ENCODE peak calls at places on chromosomes 11 and 22, in five cellular contexts. E is SW480; S is stimulated activated naive CD8-positive, alpha-beta T cell treated with anti-CD3 and anti-CD28 coated beads, Interleukin-15, Interleukin-2, amounts not matched to agents 100 U/mL and 50 U/mL, for 24 hours; L is KBM-7; A is stimulated activated CD4-positive, alpha-beta T cell treated with anti-CD3 and anti-CD28 coated beads, TNF-alpha, amount 100 ng/mL, for 1 hour. X is an unnamed sample.

GRCh38 chr22:22245935-22246525 is 1.4 kb downstream of the VPREB1 start:
- DNase-seq in E (peak), S (no peak), L (no peak), A (no peak), X (no peak)

GRCh38 chr11:113528982-113529381 is 53.8 kb upstream of the DRD2 start:
- DNase-seq in E (peak), S (no peak), L (no peak), A (no peak), X (no peak)

GRCh38 chr22:18968011-18968749 is 32.1 kb upstream of the PRODH start:
- DNase-seq in E (no peak), S (peak), L (no peak), A (no peak), X (no peak)

GRCh38 chr11:33366918-33367317 is 109.7 kb downstream of the HIPK3 start:
- DNase-seq in E (no peak), S (no peak), L (no peak), A (no peak), X (no peak)

GRCh38 chr11:83070878-83071640 is 638 bp downstream of the RAB30 start:
- DNase-seq in E (no peak), S (peak), L (peak), A (no peak), X (no peak)

GRCh38 chr22:49534386-49534785 is 293.3 kb downstream of the BRD1 start:
- DNase-seq in E (no peak), S (no peak), L (no peak), A (no peak), X (no peak)

GRCh38 chr22:27624042-27624441 is 177.5 kb downstream of the MN1 start:
- DNase-seq in E (no peak), S (no peak), L (no peak), A (no peak), X (no peak)

GRCh38 chr11:58963551-58964075 is 24.3 kb downstream of the GLYATL1 start:
- DNase-seq in E (no peak), S (no peak), L (no peak), A (no peak), X (peak)

GRCh38 chr11:8222820-8223512 is 40.7 kb downstream of the LMO1 start:
- DNase-seq in E (no peak), S (no peak), L (peak), A (no peak), X (no peak)

GRCh38 chr11:83628622-83629347 is 342.6 kb upstream of the CCDC90B start:
- DNase-seq in E (no peak), S (no peak), L (no peak), A (no peak), X (no peak)

GRCh38 chr22:41480397-41480735 is 11.4 kb downstream of the ACO2 start:
- DNase-seq in E (no peak), S (no peak), L (no peak), A (no peak), X (no peak)

GRCh38 chr11:134783219-134783618 is 371.2 kb upstream of the B3GAT1 start:
- DNase-seq in E (no peak), S (no peak), L (no peak), A (no peak), X (no peak)